ENCODE peak calls at places on chromosomes 5 and 9, in six cellular contexts. G is stomach, D is lower lobe of right lung, J is left ventricle myocardium inferior, P is SK-N-MC, L is cardiac muscle cell. K is an unnamed sample.

GRCh38 chr5:26894719-26895263 is 143.6 kb downstream of the CDH9 start:
- DNase-seq in G (no peak), D (no peak), J (no peak), P (no peak), L (peak; percentile 3), K (no peak)

GRCh38 chr5:28926422-28926821 is 1888.0 kb upstream of the CDH9 start:
- DNase-seq in G (no peak), D (no peak), J (no peak), P (no peak), L (no peak), K (no peak)

GRCh38 chr5:674630-675011 is 18.5 kb downstream of the TPPP start:
- DNase-seq in G (peak; percentile 22), D (no peak), J (no peak), P (no peak), L (no peak), K (peak; percentile 68)

GRCh38 chr5:180669661-180670060 is 20.3 kb upstream of the FLT4 start:
- DNase-seq in G (no peak), D (no peak), J (no peak), P (no peak), L (no peak), K (peak; percentile 45)

GRCh38 chr5:168879929-168880328 is 300.8 kb upstream of the PANK3 start:
- DNase-seq in G (no peak), D (no peak), J (no peak), P (no peak), L (peak; percentile 81), K (no peak)

GRCh38 chr5:2739360-2740050 is 12.0 kb downstream of the IRX2 start:
- DNase-seq in G (peak; percentile 59), D (peak; percentile 56), J (no peak), P (no peak), L (peak; percentile 16), K (peak; percentile 83)

GRCh38 chr5:1783214-1783551 is 16.5 kb downstream of the MRPL36 start:
- DNase-seq in G (no peak), D (no peak), J (peak; percentile 24), P (no peak), L (no peak), K (no peak)

GRCh38 chr9:95171596-95171995 is 145.9 kb downstream of the FANCC start:
- DNase-seq in G (no peak), D (no peak), J (no peak), P (no peak), L (no peak), K (no peak)

GRCh38 chr9:127132921-127133647 is 10.6 kb upstream of the ANGPTL2 start:
- DNase-seq in G (peak; percentile 29), D (peak; percentile 56), J (no peak), P (no peak), L (no peak), K (peak; percentile 84)

GRCh38 chr9:75105841-75106240 is 17.5 kb downstream of the OSTF1 start:
- DNase-seq in G (no peak), D (no peak), J (no peak), P (no peak), L (peak; percentile 61), K (no peak)

GRCh38 chr5:8945972-8946371 is 599.9 kb downstream of the SEMA5A start:
- DNase-seq in G (no peak), D (no peak), J (no peak), P (no peak), L (no peak), K (no peak)

GRCh38 chr9:117116084-117116483 is 298.8 kb downstream of the ASTN2 start:
- DNase-seq in G (no peak), D (no peak), J (no peak), P (no peak), L (no peak), K (no peak)

GRCh38 chr5:149004559-149004958 is 58.3 kb downstream of the SH3TC2 start:
- DNase-seq in G (no peak), D (no peak), J (no peak), P (no peak), L (no peak), K (no peak)

DNA sequence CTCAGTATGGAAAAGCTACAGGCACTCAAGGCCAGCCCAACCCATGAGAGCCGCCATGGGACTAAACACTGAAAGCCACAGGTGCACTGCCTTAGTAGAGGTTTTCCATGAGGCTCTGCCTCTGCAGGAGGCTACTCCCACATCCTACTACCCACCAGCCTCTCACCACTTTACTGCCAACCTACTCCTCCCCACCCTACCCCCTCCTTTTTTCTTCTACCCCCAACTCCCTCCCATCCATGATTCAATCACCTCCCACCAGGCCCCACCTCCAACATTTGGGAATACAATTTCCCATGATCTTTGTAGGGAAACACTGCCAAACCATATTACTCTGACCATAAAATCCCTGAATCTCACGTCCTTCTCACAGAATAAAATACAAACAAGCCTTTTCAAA is 101.6 kb upstream of the CTSV start:
- DNase-seq in G (no peak), D (no peak), J (no peak), P (no peak), L (no peak), K (no peak)
- H3K36me3 ChIP-seq in G (no peaks in the 10 kb centered on the region), D (no peaks in the 10 kb centered on the region), J (no peaks in the 10 kb centered on the region), P (no peaks in the 10 kb centered on the region), L (no peaks in the 10 kb centered on the region), K (no peaks in the 10 kb centered on the region)

GRCh38 chr5:116488334-116488733 is 86.3 kb downstream of the SEMA6A start:
- DNase-seq in G (no peak), D (no peak), J (no peak), P (no peak), L (no peak), K (peak; percentile 12)

GRCh38 chr5:116482394-116482793 is 92.2 kb downstream of the SEMA6A start:
- DNase-seq in G (no peak), D (no peak), J (no peak), P (no peak), L (peak; percentile 52), K (no peak)

GRCh38 chr5:116484645-116485044 is 90.0 kb downstream of the SEMA6A start:
- DNase-seq in G (no peak), D (no peak), J (no peak), P (no peak), L (no peak), K (peak; percentile 47)

GRCh38 chr5:116486588-116486987 is 88.0 kb downstream of the SEMA6A start:
- DNase-seq in G (no peak), D (no peak), J (no peak), P (no peak), L (no peak), K (peak; percentile 35)

DNA sequence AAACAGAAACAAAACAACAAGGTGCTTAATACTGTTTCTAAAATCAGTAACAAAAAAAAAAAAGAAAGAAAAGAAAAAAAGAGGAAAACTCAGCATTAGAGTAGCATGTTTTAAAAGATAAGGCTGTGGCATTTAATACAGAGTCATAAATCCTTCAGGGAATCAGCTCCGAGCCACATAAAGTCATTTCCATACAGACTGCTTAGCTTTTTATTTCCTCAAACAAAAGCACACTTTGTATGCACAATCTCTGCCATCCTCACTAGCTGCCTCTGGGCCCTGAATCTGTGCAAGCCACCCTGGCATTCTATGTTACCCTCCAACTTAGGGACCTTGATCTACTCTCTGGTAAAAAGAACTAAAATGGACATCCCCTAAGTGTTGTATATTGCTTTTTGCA is 87.6 kb downstream of the SEMA6A start:
- DNase-seq in G (no peak), D (no peak), J (no peak), P (no peak), L (no peak), K (no peak)
- H3K36me3 ChIP-seq in G (no peaks in the 10 kb centered on the region), D (peaks cover 5% of the 10 kb centered on the region), J (peaks cover 31% of the 10 kb centered on the region), P (peaks cover 33% of the 10 kb centered on the region), L (peaks cover 19% of the 10 kb centered on the region), K (peaks cover 52% of the 10 kb centered on the region)

DNA sequence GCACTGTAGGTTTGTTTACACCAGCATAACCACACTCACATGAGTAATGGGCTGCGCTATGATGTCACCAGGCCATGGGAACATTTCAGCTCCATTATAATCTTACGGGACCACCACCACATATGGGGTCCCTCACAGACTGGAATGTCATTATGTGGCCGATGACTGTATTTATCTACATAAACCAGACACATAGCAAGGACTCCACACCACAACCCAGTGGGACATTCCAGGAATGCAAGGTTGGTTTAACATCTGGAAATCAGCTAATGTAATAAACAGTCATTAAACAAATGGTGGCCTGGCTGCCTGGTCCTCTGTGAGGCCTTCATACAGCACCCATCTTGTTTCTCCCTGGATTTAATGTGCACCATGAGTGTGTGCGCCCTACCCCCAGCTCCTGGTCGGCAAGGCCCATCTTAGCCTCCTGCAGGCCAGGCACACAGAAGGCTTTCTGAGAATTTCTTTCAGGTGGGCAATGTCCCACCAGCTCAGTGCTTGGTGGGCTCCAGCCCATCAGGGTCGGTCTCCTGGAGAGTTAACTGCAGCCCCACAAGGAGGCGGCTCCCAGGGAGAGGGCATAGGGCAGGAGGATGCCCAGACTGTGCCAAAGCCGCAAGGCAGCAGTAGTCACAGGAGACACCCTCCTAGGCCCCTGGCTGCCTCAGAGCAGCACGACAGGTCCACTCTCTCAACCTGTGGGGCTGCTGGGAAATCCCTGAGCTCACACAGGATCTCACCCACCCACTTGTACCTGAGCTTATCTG is 35.9 kb upstream of the SARDH start:
- DNase-seq in G (no peak), D (no peak), J (peak; percentile 2), P (no peak), L (peak; percentile 7), K (no peak)
- H3K36me3 ChIP-seq in G (peaks cover 15% of the 10 kb centered on the region), D (peaks cover 73% of the 10 kb centered on the region), J (peaks cover 51% of the 10 kb centered on the region), P (no peaks in the 10 kb centered on the region), L (peaks cover 5% of the 10 kb centered on the region), K (peaks cover 26% of the 10 kb centered on the region)

DNA sequence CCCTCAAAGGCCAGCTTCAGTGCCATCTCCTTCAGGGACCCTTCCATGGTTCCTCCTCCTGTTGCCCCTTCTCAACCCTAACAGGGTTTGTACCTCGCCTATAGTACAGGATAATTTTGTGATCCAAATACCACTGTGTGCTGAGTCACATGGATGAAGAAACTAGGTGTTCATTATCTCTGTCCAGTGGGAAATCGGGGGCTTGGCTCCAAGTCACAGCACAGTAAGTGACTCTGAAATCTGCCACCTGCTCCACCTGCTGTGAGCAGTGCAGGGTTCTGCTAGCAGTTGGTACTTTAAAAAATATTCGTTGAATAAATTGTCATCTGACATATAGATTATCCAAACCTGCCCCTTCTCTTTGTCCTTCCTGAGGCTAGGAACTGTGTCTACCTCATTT is 123.2 kb upstream of the OTULINL start:
- DNase-seq in G (no peak), D (no peak), J (no peak), P (no peak), L (no peak), K (no peak)
- H3K36me3 ChIP-seq in G (peaks cover 14% of the 10 kb centered on the region), D (peaks cover 56% of the 10 kb centered on the region), J (peaks cover 48% of the 10 kb centered on the region), P (peaks cover 17% of the 10 kb centered on the region), L (peaks cover 19% of the 10 kb centered on the region), K (peaks cover 46% of the 10 kb centered on the region)

DNA sequence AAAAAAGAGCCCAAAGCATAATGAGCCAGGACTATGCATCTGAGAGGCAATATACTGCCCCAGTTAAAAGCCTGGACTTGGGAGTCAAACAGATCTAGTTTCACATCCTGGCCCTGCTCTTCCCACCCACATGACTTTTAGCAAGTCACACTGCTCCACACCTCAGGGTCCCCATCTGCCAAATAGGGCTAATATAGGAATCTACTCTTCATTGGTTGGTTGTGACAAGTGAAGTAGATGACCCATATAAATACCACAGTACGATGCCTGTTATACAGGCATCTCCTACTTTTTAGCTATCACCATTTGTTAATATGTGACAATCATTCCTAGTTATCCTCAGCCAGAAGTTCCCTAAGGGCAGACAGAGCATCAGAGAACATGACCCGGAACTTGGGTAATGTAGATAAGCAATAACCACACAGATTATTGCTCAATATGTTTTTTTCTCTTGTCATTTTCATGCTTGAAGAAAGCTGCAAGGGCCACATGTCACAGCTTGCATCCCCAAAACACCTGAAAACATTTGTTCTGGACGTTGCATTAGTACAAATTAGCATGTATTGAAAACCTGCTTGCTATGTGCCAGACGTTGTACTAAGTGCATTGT is 20.4 kb downstream of the ADAM19 start:
- DNase-seq in G (no peak), D (no peak), J (no peak), P (no peak), L (no peak), K (no peak)
- H3K36me3 ChIP-seq in G (no peaks in the 10 kb centered on the region), D (no peaks in the 10 kb centered on the region), J (no peaks in the 10 kb centered on the region), P (no peaks in the 10 kb centered on the region), L (no peaks in the 10 kb centered on the region), K (peaks cover 91% of the 10 kb centered on the region)

K was measured in endodermal cell.